ENCODE peak calls at places on chromosomes 6 and 20, in eight cellular contexts. B, M, L, H, G, F, I and A are unnamed samples.

GRCh38 chr6:138346302-138347195 is 31.2 kb upstream of the SMIM28 start:
- DNase-seq in B (no peak), M (no peak), L (no peak), H (no peak), G (no peak), F (no peak), I (no peak), A (no peak)

GRCh38 chr6:115287467-115287866 is 773.2 kb downstream of the FRK start:
- DNase-seq in B (no peak), M (no peak), L (no peak), H (no peak), G (no peak), F (no peak), I (no peak), A (no peak)

GRCh38 chr6:145929037-145929633 is 35.0 kb downstream of the SHPRH start:
- DNase-seq in B (no peak), M (no peak), L (no peak), H (no peak), G (no peak), F (no peak), I (no peak), A (no peak)

GRCh38 chr20:59322813-59323469 is 22.5 kb downstream of the EDN3 start:
- DNase-seq in B (no peak), M (no peak), L (no peak), H (no peak), G (no peak), F (no peak), I (no peak), A (no peak)

GRCh38 chr6:130749402-130749801 is 77.8 kb upstream of the SMLR1 start:
- DNase-seq in B (no peak), M (no peak), L (no peak), H (no peak), G (no peak), F (no peak), I (no peak), A (no peak)

GRCh38 chr20:62366370-62367135 is 559 bp downstream of the LAMA5 start:
- DNase-seq in B (peak), M (no peak), L (no peak), H (no peak), G (no peak), F (no peak), I (no peak), A (no peak)

GRCh38 chr6:44043479-44044153 is 83.6 kb downstream of the MRPL14 start:
- DNase-seq in B (peak), M (no peak), L (no peak), H (no peak), G (no peak), F (no peak), I (no peak), A (no peak)

GRCh38 chr20:53914091-53914860 is 156.1 kb downstream of the BCAS1 start:
- DNase-seq in B (no peak), M (no peak), L (no peak), H (no peak), G (no peak), F (no peak), I (no peak), A (no peak)

GRCh38 chr6:64479134-64479533 is 843.5 kb downstream of the PHF3 start:
- DNase-seq in B (no peak), M (no peak), L (no peak), H (no peak), G (no peak), F (no peak), I (no peak), A (no peak)

GRCh38 chr20:53103124-53103523 is 131.0 kb downstream of the TSHZ2 start:
- DNase-seq in B (no peak), M (no peak), L (no peak), H (no peak), G (no peak), F (no peak), I (no peak), A (no peak)

GRCh38 chr20:52405417-52405816 is 213.8 kb upstream of the ZFP64 start:
- DNase-seq in B (no peak), M (no peak), L (no peak), H (no peak), G (no peak), F (no peak), I (no peak), A (no peak)

GRCh38 chr6:70847685-70848084 is 109.2 kb downstream of the B3GAT2 start:
- DNase-seq in B (no peak), M (no peak), L (no peak), H (no peak), G (no peak), F (no peak), I (no peak), A (no peak)

GRCh38 chr6:37558158-37558557 is 58.5 kb upstream of the CCDC167 start:
- DNase-seq in B (no peak), M (no peak), L (no peak), H (no peak), G (no peak), F (no peak), I (no peak), A (no peak)

GRCh38 chr6:42451595-42452170 is at the start of gene TRERF1:
- DNase-seq in B (peak), M (peak), L (peak), H (no peak), G (peak), F (peak), I (no peak), A (no peak)

GRCh38 chr6:27096834-27097511 is 150.5 kb upstream of the PRSS16 start:
- DNase-seq in B (no peak), M (no peak), L (no peak), H (peak), G (peak), F (no peak), I (no peak), A (no peak)

GRCh38 chr6:14123331-14124105 is 5.9 kb downstream of the CD83 start:
- DNase-seq in B (no peak), M (no peak), L (no peak), H (no peak), G (no peak), F (no peak), I (no peak), A (no peak)

GRCh38 chr20:23200914-23201313 is 114.8 kb upstream of the CD93 start:
- DNase-seq in B (peak), M (no peak), L (no peak), H (no peak), G (peak), F (no peak), I (no peak), A (no peak)

GRCh38 chr6:117776441-117776840 is 101.2 kb downstream of the NUS1 start:
- DNase-seq in B (no peak), M (no peak), L (no peak), H (no peak), G (no peak), F (no peak), I (no peak), A (no peak)

GRCh38 chr6:108744996-108745395 is 103.2 kb upstream of the ARMC2 start:
- DNase-seq in B (no peak), M (no peak), L (no peak), H (no peak), G (no peak), F (no peak), I (no peak), A (no peak)

GRCh38 chr20:50921055-50921454 is 10.2 kb downstream of the ADNP start:
- DNase-seq in B (no peak), M (no peak), L (no peak), H (no peak), G (no peak), F (no peak), I (no peak), A (no peak)

GRCh38 chr6:28402197-28402596 is 2.6 kb upstream of the ZSCAN12 start:
- DNase-seq in B (no peak), M (no peak), L (no peak), H (no peak), G (no peak), F (no peak), I (no peak), A (no peak)

GRCh38 chr20:49112596-49113274 is 66.6 kb downstream of the CSE1L start:
- DNase-seq in B (no peak), M (no peak), L (no peak), H (no peak), G (no peak), F (no peak), I (no peak), A (no peak)

GRCh38 chr6:79369026-79369425 is 134.5 kb upstream of the HMGN3 start:
- DNase-seq in B (no peak), M (no peak), L (no peak), H (no peak), G (no peak), F (no peak), I (no peak), A (no peak)

GRCh38 chr20:62019881-62020492 is 45.7 kb downstream of the TAF4 start:
- DNase-seq in B (peak), M (no peak), L (no peak), H (no peak), G (no peak), F (no peak), I (no peak), A (no peak)

GRCh38 chr6:31094389-31094881 is 17.9 kb downstream of the C6orf15 start:
- DNase-seq in B (no peak), M (peak), L (peak), H (peak), G (no peak), F (no peak), I (peak), A (no peak)

GRCh38 chr20:19758888-19759331 is 852 bp downstream of the RIN2 start:
- DNase-seq in B (peak), M (no peak), L (no peak), H (no peak), G (peak), F (no peak), I (peak), A (no peak)

GRCh38 chr6:136696238-136696637 is 96.0 kb downstream of the MAP3K5 start:
- DNase-seq in B (no peak), M (no peak), L (no peak), H (no peak), G (peak), F (no peak), I (no peak), A (no peak)

GRCh38 chr6:10320291-10320690 is 94.6 kb downstream of the TFAP2A start:
- DNase-seq in B (no peak), M (no peak), L (no peak), H (no peak), G (no peak), F (no peak), I (no peak), A (no peak)

GRCh38 chr6:38489951-38490350 is 149.8 kb downstream of the BTBD9 start:
- DNase-seq in B (no peak), M (no peak), L (no peak), H (no peak), G (no peak), F (no peak), I (no peak), A (no peak)